ENCODE peak calls at places on chromosomes 6 and 20, in six cellular contexts. C is K562, K is SK-N-SH, J is H1, W is HepG2, E is HCT116. B is an unnamed sample.

GRCh38 chr6:1657116-1657776 is 47.5 kb downstream of the FOXC1 start:
- DNase-seq in C (no peak), E (no peak), K (no peak), J (no peak), W (no peak), B (no peak)

GRCh38 chr6:114557089-114557488 is 214.3 kb upstream of the HS3ST5 start:
- DNase-seq in C (no peak), J (no peak), W (no peak), K (no peak), E (no peak), B (no peak)

GRCh38 chr6:27294409-27294808 is 17.7 kb downstream of the POM121L2 start:
- DNase-seq in W (no peak), J (no peak), K (no peak), C (peak; percentile 36), E (no peak), B (no peak)

GRCh38 chr20:56001890-56002289 is 3.4 kb downstream of the CBLN4 start:
- DNase-seq in J (no peak), E (no peak), W (no peak), C (no peak), K (no peak), B (no peak)

GRCh38 chr6:21229061-21229460 is 364.5 kb upstream of the SOX4 start:
- DNase-seq in J (no peak), K (no peak), E (no peak), C (no peak), W (no peak), B (no peak)

GRCh38 chr6:146542881-146543210 is 787 bp upstream of the RAB32 start:
- DNase-seq in C (no peak), K (no peak), J (no peak), E (no peak), W (no peak), B (no peak)

GRCh38 chr6:5378331-5378730 is 117.0 kb downstream of the FARS2 start:
- DNase-seq in J (no peak), E (no peak), C (no peak), W (no peak), K (no peak), B (no peak)

GRCh38 chr6:97102152-97102790 is 177.7 kb downstream of the KLHL32 start:
- DNase-seq in K (no peak), C (no peak), E (no peak), J (no peak), W (no peak), B (no peak)

GRCh38 chr6:7960848-7961247 is 50.3 kb upstream of the TXNDC5 start:
- DNase-seq in W (no peak), J (no peak), E (no peak), C (no peak), K (no peak), B (no peak)

DNA sequence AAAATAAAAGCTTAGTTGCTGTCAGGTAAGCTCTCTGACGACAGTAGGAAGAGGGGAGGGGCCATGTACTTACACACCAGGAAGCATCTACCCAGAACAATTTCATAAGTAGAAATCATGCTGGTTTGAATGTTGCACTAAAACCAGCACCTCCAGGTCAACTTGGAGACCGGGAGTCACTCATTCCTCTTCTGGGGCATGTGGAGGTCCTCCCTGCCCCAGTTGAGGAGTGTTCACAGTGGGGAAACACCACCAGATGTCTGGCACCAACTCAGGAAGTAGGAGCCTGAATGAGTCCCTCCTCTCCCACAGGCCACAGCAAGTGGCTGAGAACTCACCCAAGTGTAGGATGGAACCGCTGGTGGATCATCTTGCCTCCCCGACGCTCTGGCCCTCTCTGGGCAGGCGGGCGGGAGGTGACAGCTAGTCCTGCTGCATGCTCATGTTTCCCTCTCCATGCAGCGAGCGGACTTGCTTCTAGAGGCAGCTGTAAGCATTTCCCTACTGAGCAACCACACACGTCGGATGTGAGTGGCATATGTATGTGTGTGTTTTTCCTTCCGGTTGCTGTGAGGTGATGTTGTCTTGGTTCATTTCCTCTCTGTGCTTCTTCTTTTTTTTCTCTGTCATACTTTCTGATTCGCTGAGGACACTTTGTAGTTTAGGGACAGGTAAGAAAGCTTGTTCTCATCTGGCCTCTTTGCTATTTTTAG is 149.5 kb upstream of the NEDD9 start:
- DNase-seq in K (no peak), C (no peak), J (no peak), W (no peak), E (no peak), B (no peak)
- TF ChIP-seq JUND in K (no peak), C (no peak), J (no peak), W (no peak), E (no peak), B (no peak)

DNA sequence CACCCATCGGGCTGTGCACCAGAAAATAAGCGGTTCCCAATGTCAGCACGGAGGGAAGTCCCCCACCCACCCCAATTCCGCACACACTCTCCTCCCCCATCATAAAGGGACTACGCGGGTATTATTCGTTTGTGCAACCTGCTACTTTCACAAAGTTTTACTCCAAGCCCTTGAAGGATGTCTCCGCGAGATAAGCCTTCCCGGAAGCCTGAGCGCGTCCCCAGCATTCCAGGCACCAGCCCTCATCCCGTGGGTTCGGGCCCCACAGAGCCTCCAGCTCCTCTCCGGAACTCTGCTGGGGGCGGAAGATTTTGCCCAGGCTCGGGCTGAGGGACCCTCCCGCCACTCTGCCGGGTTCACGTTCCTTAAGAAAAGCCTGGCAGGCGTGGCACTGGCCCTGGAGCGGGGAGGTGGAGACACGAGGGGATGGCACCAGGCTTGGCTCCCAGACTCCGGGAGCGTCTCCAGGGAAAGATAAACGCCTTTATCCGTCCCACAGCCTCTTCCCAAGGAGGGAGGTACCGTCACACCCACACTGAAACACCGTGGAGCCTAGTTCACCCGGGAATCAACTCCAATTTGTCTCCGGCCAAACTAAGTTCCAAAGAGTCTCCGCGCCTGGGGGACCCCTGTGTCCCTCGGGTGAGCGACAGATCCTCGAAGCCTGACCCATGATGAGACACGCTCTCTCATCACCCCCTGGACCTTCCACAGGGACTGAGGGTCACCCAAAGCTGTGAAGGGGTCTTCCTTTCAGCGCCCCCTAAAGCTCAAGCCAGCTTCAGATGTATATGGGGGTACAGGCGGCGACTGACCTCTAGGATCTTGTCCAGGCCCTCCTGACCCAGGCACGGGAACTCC is 934 bp downstream of the KCNK5 start:
- DNase-seq in E (no peak), J (no peak), C (peak; percentile 77), W (no peak), K (peak; percentile 34), B (no peak)
- TF ChIP-seq JUND in E (no peak), J (no peak), C (peak; percentile 47), W (no peak), K (no peak), B (no peak)

GRCh38 chr6:135624402-135625297 is 127.1 kb upstream of the AHI1 start:
- DNase-seq in K (no peak), J (no peak), E (no peak), W (no peak), C (no peak), B (no peak)
- TF ChIP-seq JUND in K (no peak), J (no peak), E (no peak), W (no peak), C (no peak), B (no peak)

GRCh38 chr20:59560588-59561227 is 43.6 kb upstream of the PHACTR3 start:
- DNase-seq in K (peak; percentile 76), J (no peak), C (peak; percentile 23), E (peak; percentile 13), W (peak; percentile 46), B (no peak)
- TF ChIP-seq JUND in K (no peak), J (no peak), C (no peak), E (no peak), W (no peak), B (no peak)

GRCh38 chr6:48389146-48390043 is 278.4 kb upstream of the PTCHD4 start:
- DNase-seq in E (no peak), K (no peak), J (no peak), C (no peak), W (no peak), B (no peak)
- TF ChIP-seq JUND in E (no peak), K (no peak), J (no peak), C (no peak), W (no peak), B (no peak)

DNA sequence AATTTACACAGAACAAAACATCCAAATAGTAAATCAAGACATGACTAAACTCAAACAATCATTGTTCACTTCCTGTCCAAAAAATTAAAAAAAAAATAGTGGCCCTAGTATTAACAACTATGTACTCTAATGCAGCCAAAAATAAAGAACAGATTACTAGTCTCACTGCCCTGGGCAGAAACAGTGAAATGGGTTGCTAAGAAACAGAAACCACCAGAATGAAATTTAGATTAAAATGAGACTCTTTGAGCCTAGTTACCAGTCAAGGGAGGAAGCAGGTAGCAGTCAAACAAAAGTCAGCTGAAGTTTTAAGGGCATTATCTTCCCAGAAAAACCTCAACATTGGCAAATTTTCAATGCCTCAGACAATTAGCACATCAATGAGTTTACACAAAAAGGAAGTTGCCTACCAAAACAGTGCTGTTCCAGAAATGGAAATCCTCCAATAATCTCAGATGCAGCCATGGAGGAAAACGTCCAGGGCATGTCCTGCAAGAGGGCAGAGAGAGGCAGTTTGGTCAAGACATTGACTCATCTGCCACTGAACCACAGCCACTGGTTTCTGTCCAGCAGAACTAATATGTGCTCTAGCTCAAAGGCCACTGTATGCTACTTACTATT is 399.8 kb upstream of the ADGRB3 start:
- DNase-seq in J (no peak), K (no peak), C (no peak), W (no peak), E (no peak), B (no peak)
- TF ChIP-seq JUND in J (no peak), K (no peak), C (no peak), W (no peak), E (no peak), B (no peak)

GRCh38 chr6:38687043-38687353 is 15.9 kb downstream of the GLO1 start:
- DNase-seq in C (no peak), W (peak; percentile 47), J (no peak), K (no peak), E (no peak), B (no peak)
- TF ChIP-seq JUND in C (no peak), W (no peak), J (no peak), K (no peak), E (no peak), B (no peak)

B was measured in T47D.